ENCODE peak calls at places on chromosomes 13 and 19, in seven cellular contexts. One of them, this sample, is unnamed.
A peak's percentile ranks its signal among the peaks of the same experiment; 100 is the strongest.

GRCh38 chr13:85853161-85853894 is 54.1 kb upstream of the SLITRK6 start:
- DNase-seq in upper lobe of right lung: no peak
- DNase-seq in SK-N-SH: no peak
- DNase-seq in esophagus squamous epithelium: no peak
- DNase-seq in GM23338: no peak
- DNase-seq in body of pancreas: no peak
- DNase-seq in heart left ventricle: no peak
- DNase-seq in this sample: no peak

GRCh38 chr13:24308488-24309020 is 826 bp upstream of the C1QTNF9 start:
- DNase-seq in upper lobe of right lung: no peak
- DNase-seq in esophagus squamous epithelium: no peak
- DNase-seq in SK-N-SH: no peak
- DNase-seq in heart left ventricle: no peak
- DNase-seq in body of pancreas: no peak
- DNase-seq in GM23338: no peak
- DNase-seq in this sample: no peak

GRCh38 chr13:47829684-47830083 is 171.4 kb downstream of the SUCLA2 start:
- DNase-seq in SK-N-SH: no peak
- DNase-seq in upper lobe of right lung: no peak
- DNase-seq in esophagus squamous epithelium: no peak
- DNase-seq in GM23338: no peak
- DNase-seq in heart left ventricle: no peak
- DNase-seq in body of pancreas: no peak
- DNase-seq in this sample: no peak

GRCh38 chr13:51244637-51245405 is 22.6 kb downstream of the FAM124A start:
- DNase-seq in upper lobe of right lung: no peak
- DNase-seq in body of pancreas: no peak
- DNase-seq in GM23338: peak; percentile 71
- DNase-seq in esophagus squamous epithelium: no peak
- DNase-seq in heart left ventricle: no peak
- DNase-seq in SK-N-SH: no peak
- DNase-seq in this sample: no peak

GRCh38 chr13:89897681-89898080 is 1449.8 kb upstream of the MIR17HG start:
- DNase-seq in upper lobe of right lung: no peak
- DNase-seq in esophagus squamous epithelium: no peak
- DNase-seq in SK-N-SH: no peak
- DNase-seq in heart left ventricle: no peak
- DNase-seq in GM23338: no peak
- DNase-seq in body of pancreas: no peak
- DNase-seq in this sample: no peak

GRCh38 chr19:43690444-43690843 is 20.5 kb upstream of the PLAUR start:
- DNase-seq in upper lobe of right lung: no peak
- DNase-seq in heart left ventricle: no peak
- DNase-seq in esophagus squamous epithelium: no peak
- DNase-seq in SK-N-SH: no peak
- DNase-seq in body of pancreas: no peak
- DNase-seq in GM23338: no peak
- DNase-seq in this sample: no peak

GRCh38 chr13:31440132-31440531 is 240.4 kb downstream of the B3GLCT start:
- DNase-seq in upper lobe of right lung: no peak
- DNase-seq in esophagus squamous epithelium: no peak
- DNase-seq in body of pancreas: no peak
- DNase-seq in heart left ventricle: no peak
- DNase-seq in SK-N-SH: no peak
- DNase-seq in GM23338: no peak
- DNase-seq in this sample: no peak

GRCh38 chr13:51158365-51158764 is 47.3 kb upstream of the C13orf42 start:
- DNase-seq in heart left ventricle: no peak
- DNase-seq in GM23338: no peak
- DNase-seq in body of pancreas: no peak
- DNase-seq in SK-N-SH: peak; percentile 24
- DNase-seq in esophagus squamous epithelium: no peak
- DNase-seq in upper lobe of right lung: no peak
- DNase-seq in this sample: no peak

GRCh38 chr13:33053397-33054066 is 37.3 kb downstream of the KL start:
- DNase-seq in esophagus squamous epithelium: no peak
- DNase-seq in body of pancreas: no peak
- DNase-seq in SK-N-SH: no peak
- DNase-seq in heart left ventricle: no peak
- DNase-seq in GM23338: no peak
- DNase-seq in upper lobe of right lung: no peak
- DNase-seq in this sample: no peak

GRCh38 chr19:45822716-45823115 is 7.6 kb upstream of the RSPH6A start:
- DNase-seq in body of pancreas: no peak
- DNase-seq in SK-N-SH: no peak
- DNase-seq in heart left ventricle: no peak
- DNase-seq in GM23338: no peak
- DNase-seq in upper lobe of right lung: no peak
- DNase-seq in esophagus squamous epithelium: no peak
- DNase-seq in this sample: no peak

GRCh38 chr19:45821103-45821521 is 6.0 kb upstream of the RSPH6A start:
- DNase-seq in upper lobe of right lung: no peak
- DNase-seq in heart left ventricle: no peak
- DNase-seq in esophagus squamous epithelium: no peak
- DNase-seq in GM23338: no peak
- DNase-seq in SK-N-SH: no peak
- DNase-seq in body of pancreas: no peak
- DNase-seq in this sample: no peak

GRCh38 chr19:45821570-45821969 is 6.5 kb upstream of the RSPH6A start:
- DNase-seq in esophagus squamous epithelium: no peak
- DNase-seq in body of pancreas: no peak
- DNase-seq in GM23338: no peak
- DNase-seq in SK-N-SH: no peak
- DNase-seq in upper lobe of right lung: no peak
- DNase-seq in heart left ventricle: no peak
- DNase-seq in this sample: no peak

GRCh38 chr19:45819769-45820168 is 4.7 kb upstream of the RSPH6A start:
- DNase-seq in upper lobe of right lung: no peak
- DNase-seq in GM23338: no peak
- DNase-seq in heart left ventricle: no peak
- DNase-seq in SK-N-SH: no peak
- DNase-seq in body of pancreas: no peak
- DNase-seq in esophagus squamous epithelium: no peak
- DNase-seq in this sample: no peak

GRCh38 chr19:45820413-45821102 is 5.5 kb upstream of the RSPH6A start:
- DNase-seq in SK-N-SH: no peak
- DNase-seq in upper lobe of right lung: no peak
- DNase-seq in esophagus squamous epithelium: no peak
- DNase-seq in heart left ventricle: no peak
- DNase-seq in GM23338: no peak
- DNase-seq in body of pancreas: no peak
- DNase-seq in this sample: no peak
- H3K36me3 ChIP-seq in SK-N-SH: peaks cover 38% of the 10 kb centered on the region
- H3K36me3 ChIP-seq in upper lobe of right lung: peaks cover 59% of the 10 kb centered on the region
- H3K36me3 ChIP-seq in esophagus squamous epithelium: peaks cover 71% of the 10 kb centered on the region
- H3K36me3 ChIP-seq in heart left ventricle: no peaks in the 10 kb centered on the region
- H3K36me3 ChIP-seq in GM23338: no peaks in the 10 kb centered on the region
- H3K36me3 ChIP-seq in body of pancreas: no peaks in the 10 kb centered on the region
- H3K36me3 ChIP-seq in this sample: no peaks in the 10 kb centered on the region

GRCh38 chr19:13013649-13014048 is 18.4 kb downstream of the NFIX start:
- DNase-seq in heart left ventricle: no peak
- DNase-seq in GM23338: no peak
- DNase-seq in esophagus squamous epithelium: no peak
- DNase-seq in body of pancreas: no peak
- DNase-seq in SK-N-SH: no peak
- DNase-seq in upper lobe of right lung: no peak
- DNase-seq in this sample: no peak
- TF ChIP-seq CTCF in heart left ventricle: no peak
- TF ChIP-seq CTCF in GM23338: no peak
- TF ChIP-seq CTCF in esophagus squamous epithelium: no peak
- TF ChIP-seq CTCF in body of pancreas: no peak
- TF ChIP-seq CTCF in SK-N-SH: no peak
- TF ChIP-seq CTCF in upper lobe of right lung: no peak
- TF ChIP-seq CTCF in this sample: no peak

DNA sequence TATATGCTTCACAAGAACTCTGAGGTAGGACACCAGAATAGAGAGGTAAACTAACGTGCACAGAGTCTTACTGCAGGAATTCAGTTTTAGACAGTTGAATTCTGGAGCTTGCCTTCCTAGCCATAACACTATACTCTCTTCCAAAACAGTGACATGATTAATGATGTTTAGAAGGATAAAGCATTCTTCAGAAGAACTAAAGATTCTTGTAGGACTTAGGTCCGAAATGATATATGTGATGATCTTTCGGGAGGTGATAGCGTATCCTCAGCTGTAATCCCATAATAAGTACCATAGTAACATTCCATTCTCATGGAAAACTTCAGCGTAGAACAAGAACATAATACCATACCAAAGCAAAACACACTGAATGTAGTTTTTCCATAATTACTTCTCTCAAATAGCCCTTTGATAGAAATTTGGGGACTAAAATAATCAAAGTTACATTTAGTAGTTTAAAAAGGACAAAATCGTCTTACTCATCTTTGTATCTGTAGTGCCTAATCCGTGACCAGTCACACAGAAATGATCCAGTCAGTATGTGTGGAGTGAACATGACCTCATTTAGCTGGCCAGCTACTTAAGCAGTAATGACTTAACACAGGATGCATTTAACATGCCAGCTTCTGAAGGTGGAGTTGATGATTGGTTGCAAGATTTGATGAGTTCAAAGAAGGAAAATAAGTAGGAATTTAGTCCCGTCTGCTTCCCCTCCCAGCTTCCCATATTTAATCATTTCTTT is 38.4 kb downstream of the PIBF1 start:
- DNase-seq in esophagus squamous epithelium: no peak
- DNase-seq in GM23338: peak; percentile 22
- DNase-seq in body of pancreas: no peak
- DNase-seq in heart left ventricle: no peak
- DNase-seq in upper lobe of right lung: no peak
- DNase-seq in SK-N-SH: no peak
- DNase-seq in this sample: no peak
- H3K36me3 ChIP-seq in esophagus squamous epithelium: peaks cover 47% of the 10 kb centered on the region
- H3K36me3 ChIP-seq in GM23338: no peaks in the 10 kb centered on the region
- H3K36me3 ChIP-seq in body of pancreas: no peaks in the 10 kb centered on the region
- H3K36me3 ChIP-seq in heart left ventricle: peaks cover 3% of the 10 kb centered on the region
- H3K36me3 ChIP-seq in upper lobe of right lung: peaks cover 31% of the 10 kb centered on the region
- H3K36me3 ChIP-seq in SK-N-SH: peaks cover 61% of the 10 kb centered on the region
- H3K36me3 ChIP-seq in this sample: no peaks in the 10 kb centered on the region

DNA sequence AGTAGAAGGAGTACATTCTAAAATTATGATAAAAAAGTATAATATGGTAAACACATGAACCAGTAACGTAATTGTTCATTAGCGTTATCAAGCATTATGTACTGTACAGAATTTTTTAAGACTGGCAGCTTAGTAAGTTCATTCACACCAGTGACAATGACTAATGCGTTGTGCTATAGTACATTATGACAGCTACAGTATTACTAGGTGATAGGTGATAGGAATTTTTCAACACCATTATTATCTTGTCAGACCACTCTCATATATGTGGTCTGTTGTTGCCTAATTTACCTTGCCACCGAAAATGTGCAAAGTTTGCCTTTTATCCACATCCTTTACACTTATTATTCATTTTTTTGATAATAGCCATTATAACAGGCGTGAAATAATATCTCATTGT is 390.9 kb upstream of the SLITRK1 start:
- DNase-seq in heart left ventricle: no peak
- DNase-seq in esophagus squamous epithelium: no peak
- DNase-seq in body of pancreas: no peak
- DNase-seq in upper lobe of right lung: no peak
- DNase-seq in SK-N-SH: no peak
- DNase-seq in GM23338: no peak
- DNase-seq in this sample: no peak
- TF ChIP-seq CTCF in heart left ventricle: no peak
- TF ChIP-seq CTCF in esophagus squamous epithelium: no peak
- TF ChIP-seq CTCF in body of pancreas: no peak
- TF ChIP-seq CTCF in upper lobe of right lung: no peak
- TF ChIP-seq CTCF in SK-N-SH: no peak
- TF ChIP-seq CTCF in GM23338: no peak
- TF ChIP-seq CTCF in this sample: no peak

DNA sequence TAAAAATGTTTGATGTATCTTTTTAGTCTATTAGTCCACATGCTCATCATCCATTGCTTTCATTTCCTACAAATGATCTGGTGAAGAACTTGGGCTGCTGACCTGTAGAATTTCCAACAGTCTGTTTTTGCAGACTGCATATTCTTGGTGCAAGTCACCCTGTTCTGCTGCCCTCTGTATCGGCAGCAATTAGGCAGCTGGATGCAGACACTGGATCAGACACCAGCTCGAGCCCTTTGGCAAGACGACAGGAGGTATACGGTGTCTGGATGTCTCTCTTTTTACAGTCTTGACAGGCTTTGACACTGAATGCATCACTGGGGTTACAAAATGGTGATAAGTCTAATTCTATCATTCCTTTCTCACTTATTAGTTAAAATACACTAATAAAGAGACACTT is 21.8 kb downstream of the MTRF1 start:
- DNase-seq in SK-N-SH: peak; percentile 32
- DNase-seq in heart left ventricle: no peak
- DNase-seq in upper lobe of right lung: no peak
- DNase-seq in esophagus squamous epithelium: no peak
- DNase-seq in GM23338: no peak
- DNase-seq in body of pancreas: no peak
- DNase-seq in this sample: no peak
- H3K36me3 ChIP-seq in SK-N-SH: peaks cover 3% of the 10 kb centered on the region
- H3K36me3 ChIP-seq in heart left ventricle: no peaks in the 10 kb centered on the region
- H3K36me3 ChIP-seq in upper lobe of right lung: peaks cover 10% of the 10 kb centered on the region
- H3K36me3 ChIP-seq in esophagus squamous epithelium: peaks cover 31% of the 10 kb centered on the region
- H3K36me3 ChIP-seq in GM23338: no peaks in the 10 kb centered on the region
- H3K36me3 ChIP-seq in body of pancreas: no peaks in the 10 kb centered on the region
- H3K36me3 ChIP-seq in this sample: no peaks in the 10 kb centered on the region